ENCODE peak calls at places on chromosomes 13 and 19, in five cellular contexts. X is thoracic aorta, G is HCT116, J is right lobe of liver, Y is lower lobe of right lung. D is an unnamed sample.
A peak's percentile ranks its signal among the peaks of the same experiment; 100 is the strongest.

GRCh38 chr13:44117351-44117750 is 237.6 kb downstream of the LACC1 start:
- DNase-seq in X (no peak), G (no peak), J (no peak), Y (no peak), D (no peak)

GRCh38 chr19:47227347-47228167 is 3.4 kb downstream of the BBC3 start:
- DNase-seq in X (peak; percentile 74), G (peak; percentile 87), J (peak; percentile 90), Y (peak; percentile 94), D (peak; percentile 97)

GRCh38 chr13:40780822-40781401 is 8.5 kb upstream of the SLC25A15 start:
- DNase-seq in X (no peak), G (peak; percentile 19), J (no peak), Y (no peak), D (peak; percentile 44)

GRCh38 chr19:1244693-1245451 is 3.3 kb downstream of the ATP5F1D start:
- DNase-seq in X (no peak), G (no peak), J (peak; percentile 92), Y (peak; percentile 89), D (no peak)

GRCh38 chr13:50400930-50401553 is 385.8 kb downstream of the KCNRG start:
- DNase-seq in X (no peak), G (no peak), J (no peak), Y (no peak), D (no peak)

GRCh38 chr13:81874681-81875661 is 1534.0 kb upstream of the SPRY2 start:
- DNase-seq in X (no peak), G (no peak), J (no peak), Y (no peak), D (no peak)

GRCh38 chr19:40933025-40933424 is 51.0 kb upstream of the CYP2A7 start:
- DNase-seq in X (no peak), G (no peak), J (no peak), Y (no peak), D (no peak)

GRCh38 chr13:37129867-37130266 is 24.4 kb upstream of the CSNK1A1L start:
- DNase-seq in X (no peak), G (no peak), J (no peak), Y (no peak), D (no peak)

GRCh38 chr13:31476266-31476665 is 263.1 kb upstream of the RXFP2 start:
- DNase-seq in X (no peak), G (no peak), J (no peak), Y (no peak), D (no peak)

GRCh38 chr19:2374808-2375207 is 14.7 kb downstream of the TMPRSS9 start:
- DNase-seq in X (no peak), G (no peak), J (no peak), Y (no peak), D (no peak)

GRCh38 chr19:32816555-32817099 is 52.9 kb downstream of the SLC7A9 start:
- DNase-seq in X (no peak), G (no peak), J (no peak), Y (no peak), D (no peak)

GRCh38 chr13:40777166-40777956 is 6.4 kb upstream of the MRPS31 start:
- DNase-seq in X (no peak), G (peak; percentile 65), J (no peak), Y (no peak), D (peak; percentile 73)

GRCh38 chr13:43965446-43965845 is 85.7 kb downstream of the LACC1 start:
- DNase-seq in X (no peak), G (no peak), J (no peak), Y (no peak), D (no peak)

GRCh38 chr13:78997902-78998654 is 339.1 kb upstream of the OBI1 start:
- DNase-seq in X (no peak), G (no peak), J (no peak), Y (no peak), D (no peak)

GRCh38 chr13:29294869-29295268 is 300.6 kb downstream of the SLC7A1 start:
- DNase-seq in X (no peak), G (no peak), J (no peak), Y (no peak), D (no peak)

GRCh38 chr19:4889034-4889825 is 13.5 kb downstream of the ARRDC5 start:
- DNase-seq in X (no peak), G (no peak), J (no peak), Y (no peak), D (no peak)

DNA sequence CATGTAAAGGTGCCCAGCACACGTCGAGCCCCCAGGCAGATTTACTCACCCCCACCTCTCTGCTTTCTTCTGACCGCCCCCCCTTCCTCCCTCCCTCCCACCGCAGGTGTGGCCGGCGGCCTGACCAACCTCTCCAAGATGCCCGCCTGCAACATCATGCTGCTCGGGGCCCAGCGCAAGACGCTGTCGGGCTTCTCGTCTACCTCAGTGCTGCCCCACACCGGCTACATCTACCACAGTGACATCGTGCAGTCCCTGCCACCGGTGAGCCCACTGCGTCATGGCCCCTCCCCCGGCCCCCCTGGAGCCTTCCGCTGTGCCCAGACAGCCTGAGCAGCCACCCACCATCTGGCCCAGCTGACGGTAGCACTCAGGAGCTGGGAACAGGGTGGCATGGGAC is 8.8 kb downstream of the PRPF31 start:
- DNase-seq in X (no peak), G (no peak), J (no peak), Y (no peak), D (no peak)
- H3K36me3 ChIP-seq in X (peaks cover 87% of the 10 kb centered on the region), G (peaks cover 47% of the 10 kb centered on the region), J (no peaks in the 10 kb centered on the region), Y (peaks cover 100% of the 10 kb centered on the region), D (peaks cover 4% of the 10 kb centered on the region)

GRCh38 chr13:98215508-98215907 is 38.4 kb upstream of the RNF113B start:
- DNase-seq in X (no peak), G (no peak), J (no peak), Y (no peak), D (no peak)
- H3K4me1 ChIP-seq in X (peaks cover 25% of the 10 kb centered on the region), G (peaks cover 30% of the 10 kb centered on the region), J (no peaks in the 10 kb centered on the region), Y (peaks cover 47% of the 10 kb centered on the region), D (no peaks in the 10 kb centered on the region)

GRCh38 chr19:48633148-48634035 is 3.8 kb downstream of the DBP start:
- DNase-seq in X (no peak), G (no peak), J (no peak), Y (no peak), D (peak; percentile 98)
- H3K4me3 ChIP-seq in X (peak overlapping the region; percentile 90), G (peak overlapping the region; percentile 83), J (no peak overlapping the region), Y (peak overlapping the region; percentile 84), D (no peak overlapping the region)

GRCh38 chr13:67084066-67084465 is 146.1 kb downstream of the PCDH9 start:
- DNase-seq in X (no peak), G (no peak), J (no peak), Y (no peak), D (no peak)

GRCh38 chr13:67077132-67077531 is 153.0 kb downstream of the PCDH9 start:
- DNase-seq in X (no peak), G (no peak), J (no peak), Y (no peak), D (no peak)

GRCh38 chr13:67076378-67076777 is 153.8 kb downstream of the PCDH9 start:
- DNase-seq in X (no peak), G (no peak), J (no peak), Y (no peak), D (no peak)

GRCh38 chr13:67078062-67078461 is 152.1 kb downstream of the PCDH9 start:
- DNase-seq in X (no peak), G (no peak), J (no peak), Y (no peak), D (no peak)

DNA sequence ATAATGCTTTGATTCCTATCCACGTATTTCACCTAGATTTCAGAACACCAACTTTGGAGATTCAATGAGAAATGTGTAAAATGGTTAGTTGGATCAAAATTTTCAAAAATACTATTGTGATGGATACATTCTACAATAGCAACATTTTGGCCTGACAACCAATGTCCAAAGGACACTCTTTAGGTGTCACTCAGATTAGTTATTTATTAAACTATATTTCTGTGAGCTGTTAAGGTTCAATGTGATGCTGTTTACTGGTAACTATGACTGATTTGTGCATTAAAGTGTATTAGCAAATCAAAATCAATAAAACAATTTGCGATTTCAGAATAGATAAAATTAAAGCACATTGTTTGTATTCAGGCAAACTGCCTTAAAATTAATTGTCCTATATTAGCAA is 149.8 kb downstream of the PCDH9 start:
- DNase-seq in X (no peak), G (no peak), J (no peak), Y (no peak), D (no peak)
- H3K36me3 ChIP-seq in X (no peaks in the 10 kb centered on the region), G (no peaks in the 10 kb centered on the region), J (no peaks in the 10 kb centered on the region), Y (no peaks in the 10 kb centered on the region), D (no peaks in the 10 kb centered on the region)

DNA sequence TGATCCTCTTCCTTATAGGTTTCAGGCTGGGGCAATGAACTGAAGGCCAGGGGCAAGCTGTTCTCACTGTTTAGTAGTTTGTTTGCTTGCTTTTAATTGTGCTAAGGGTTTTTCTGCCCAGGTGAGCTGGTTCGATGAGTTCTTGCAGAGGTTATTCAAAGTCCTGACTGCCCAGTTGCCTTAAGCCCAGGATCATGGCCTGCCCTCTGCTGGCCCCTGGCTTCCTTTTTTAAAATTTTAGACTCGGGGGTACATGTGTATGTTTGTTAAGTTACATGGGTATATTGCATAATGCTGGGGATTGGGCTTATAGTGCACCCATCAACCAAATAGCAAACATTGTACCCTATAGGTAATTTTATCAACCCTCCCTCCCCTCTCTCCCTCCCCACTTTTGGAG is 65.7 kb downstream of the ZNF536 start:
- DNase-seq in X (no peak), G (no peak), J (no peak), Y (no peak), D (no peak)
- H3K4me1 ChIP-seq in X (no peaks in the 10 kb centered on the region), G (no peaks in the 10 kb centered on the region), J (no peaks in the 10 kb centered on the region), Y (no peaks in the 10 kb centered on the region), D (no peaks in the 10 kb centered on the region)

GRCh38 chr13:112969692-112970338 is 801 bp downstream of the MCF2L start:
- DNase-seq in X (no peak), G (no peak), J (no peak), Y (no peak), D (peak; percentile 35)
- H3K4me3 ChIP-seq in X (peak overlapping the region; percentile 64), G (peak overlapping the region; percentile 53), J (peak overlapping the region; percentile 54), Y (peak overlapping the region; percentile 60), D (peak overlapping the region; percentile 89)